ENCODE peak calls at places on chromosome 10, in six cellular contexts. C is stimulated activated CD4-positive, alpha-beta T cell treated with anti-CD3 and anti-CD28 coated beads, Interleukin-1b, Interleukin-23, amount 100 ng/mL, for 24 hours; H is stomach; M is activated CD4-positive, alpha-beta T cell treated with anti-CD3 and anti-CD28 coated beads, Interleukin-2, amount 50 U/mL, for 1 hour; O is lower leg skin; S is HEK293T. E is an unnamed sample.
A peak's percentile ranks its signal among the peaks of the same experiment; 100 is the strongest.

GRCh38 chr10:3749597-3750351 is 35.2 kb downstream of the KLF6 start:
- DNase-seq in C (no peak), M (no peak), O (peak; percentile 85), H (no peak), S (peak; percentile 13), E (peak; percentile 49)

GRCh38 chr10:37474645-37475044 is 349.2 kb downstream of the ANKRD30A start:
- DNase-seq in C (no peak), H (no peak), M (no peak), S (no peak), O (peak; percentile 26), E (no peak)

GRCh38 chr10:21174670-21175495 is 277.8 kb upstream of the NEBL start:
- DNase-seq in S (no peak), O (no peak), H (no peak), C (no peak), M (no peak), E (peak; percentile 79)

GRCh38 chr10:49083256-49083655 is 32.1 kb downstream of the VSTM4 start:
- DNase-seq in S (no peak), O (peak; percentile 86), M (no peak), C (no peak), H (no peak), E (no peak)

GRCh38 chr10:124648738-124649137 is 95.4 kb downstream of the FAM53B start:
- DNase-seq in C (no peak), O (no peak), S (no peak), H (peak; percentile 55), M (peak; percentile 55), E (peak; percentile 34)

GRCh38 chr10:102234866-102235597 is 6.3 kb downstream of the PITX3 start:
- DNase-seq in M (no peak), H (no peak), C (no peak), S (no peak), O (peak; percentile 56), E (no peak)

GRCh38 chr10:75470901-75471300 is 39.5 kb downstream of the LRMDA start:
- DNase-seq in C (no peak), S (no peak), H (no peak), M (no peak), O (no peak), E (no peak)

GRCh38 chr10:62047240-62047897 is 145.9 kb downstream of the ARID5B start:
- DNase-seq in M (no peak), C (no peak), H (no peak), S (no peak), O (no peak), E (no peak)

GRCh38 chr10:86753638-86754434 is 2.6 kb upstream of the BMPR1A start:
- DNase-seq in M (no peak), H (no peak), S (no peak), O (no peak), C (no peak), E (no peak)

GRCh38 chr10:79264942-79265341 is 82.3 kb upstream of the PPIF start:
- DNase-seq in O (no peak), C (no peak), S (no peak), H (no peak), M (no peak), E (no peak)

GRCh38 chr10:33368086-33368485 is 33.6 kb upstream of the NRP1 start:
- DNase-seq in M (no peak), O (no peak), S (no peak), H (no peak), C (no peak), E (no peak)

GRCh38 chr10:91605968-91606367 is 26.9 kb downstream of the PPP1R3C start:
- DNase-seq in M (no peak), C (no peak), H (no peak), O (peak; percentile 4), S (no peak), E (no peak)

E was measured in A673.